ENCODE peak calls at places on chromosomes 12 and 14, in eight cellular contexts. X, P, K, B, M, A, W and N are unnamed samples.
A peak's percentile ranks its signal among the peaks of the same experiment; 100 is the strongest.

GRCh38 chr14:68143341-68143807 is 323.8 kb downstream of the RAD51B start:
- DNase-seq in X (no peak), P (peak; percentile 94), K (peak; percentile 72), B (peak; percentile 89), M (peak; percentile 47), A (no peak), W (peak; percentile 68), N (no peak)

GRCh38 chr12:8590842-8591545 is 21.7 kb downstream of the AICDA start:
- DNase-seq in X (no peak), P (no peak), K (no peak), B (no peak), M (no peak), A (no peak), W (no peak), N (no peak)

GRCh38 chr12:99680276-99680675 is 32.7 kb downstream of the GARIN6 start:
- DNase-seq in X (peak; percentile 33), P (no peak), K (no peak), B (no peak), M (no peak), A (no peak), W (no peak), N (no peak)

GRCh38 chr12:76037130-76038105 is 5.8 kb upstream of the PHLDA1 start:
- DNase-seq in X (no peak), P (no peak), K (peak; percentile 88), B (peak; percentile 45), M (peak; percentile 42), A (no peak), W (no peak), N (no peak)

GRCh38 chr12:93773122-93773871 is 96.1 kb downstream of the CRADD start:
- DNase-seq in X (no peak), P (no peak), K (no peak), B (no peak), M (no peak), A (no peak), W (no peak), N (no peak)

GRCh38 chr14:58072288-58073071 is 79.5 kb downstream of the ARMH4 start:
- DNase-seq in X (no peak), P (no peak), K (peak; percentile 72), B (peak; percentile 49), M (peak; percentile 35), A (peak; percentile 68), W (no peak), N (no peak)

GRCh38 chr14:106489112-106489881 is 962.9 kb downstream of the TMEM121 start:
- DNase-seq in X (no peak), P (peak; percentile 84), K (no peak), B (no peak), M (no peak), A (no peak), W (no peak), N (no peak)

GRCh38 chr12:51333536-51333935 is 9.6 kb upstream of the BIN2 start:
- DNase-seq in X (no peak), P (no peak), K (no peak), B (no peak), M (no peak), A (no peak), W (no peak), N (no peak)

GRCh38 chr14:101781240-101782061 is 19.9 kb downstream of the PPP2R5C start:
- DNase-seq in X (peak; percentile 83), P (peak; percentile 80), K (no peak), B (no peak), M (no peak), A (no peak), W (peak; percentile 56), N (no peak)

DNA sequence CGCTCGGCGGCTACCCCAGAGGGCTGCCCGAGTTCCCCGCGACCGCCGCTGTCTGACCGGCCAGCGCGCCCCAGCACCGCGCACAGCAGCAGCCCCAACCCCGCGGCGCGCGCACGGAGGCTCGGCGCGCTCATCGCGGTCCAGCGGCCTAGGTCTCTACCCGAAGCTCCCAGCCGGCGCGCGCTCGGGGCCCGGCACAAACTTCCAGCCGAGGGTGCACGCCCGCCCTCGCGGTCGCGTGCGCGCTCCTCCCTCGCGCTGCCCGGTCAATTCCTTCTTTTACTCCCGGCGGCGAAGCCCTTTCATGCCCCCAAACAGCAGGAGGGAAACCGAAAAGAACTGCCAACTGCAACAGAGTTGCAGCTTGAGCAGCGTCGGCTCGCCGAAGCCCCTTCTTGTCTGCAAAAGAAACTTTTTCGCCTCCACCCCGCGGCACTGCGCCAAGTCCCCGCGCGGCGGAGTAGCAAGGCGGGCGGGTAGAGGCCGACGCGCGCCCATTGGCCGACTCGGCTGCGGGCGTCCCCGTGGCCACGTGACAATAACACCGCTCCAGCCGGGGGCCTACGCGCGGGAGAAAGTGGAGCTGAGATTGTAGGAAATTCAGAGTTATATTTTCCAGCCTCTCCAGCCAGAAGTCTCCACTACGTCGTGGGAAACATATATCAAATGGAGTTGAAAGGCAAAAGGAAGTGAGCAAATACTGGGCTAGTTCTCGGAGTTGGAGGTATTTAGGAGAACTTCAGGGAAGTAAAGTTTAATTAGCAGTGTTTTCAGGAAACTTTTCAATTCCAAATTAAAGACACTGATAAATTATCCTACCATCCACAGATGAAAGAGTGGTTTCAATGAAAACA is at the start of gene LRIG3:
- DNase-seq in X (peak; percentile 90), P (peak; percentile 96), K (peak; percentile 90), B (peak; percentile 92), M (peak; percentile 86), A (peak; percentile 85), W (peak; percentile 92), N (peak; percentile 89)
- TF ChIP-seq CTCF in X (no peak), P (peak; percentile 13), K (no peak), B (peak; percentile 19), M (no peak), A (peak; percentile 39), W (no peak), N (no peak)

DNA sequence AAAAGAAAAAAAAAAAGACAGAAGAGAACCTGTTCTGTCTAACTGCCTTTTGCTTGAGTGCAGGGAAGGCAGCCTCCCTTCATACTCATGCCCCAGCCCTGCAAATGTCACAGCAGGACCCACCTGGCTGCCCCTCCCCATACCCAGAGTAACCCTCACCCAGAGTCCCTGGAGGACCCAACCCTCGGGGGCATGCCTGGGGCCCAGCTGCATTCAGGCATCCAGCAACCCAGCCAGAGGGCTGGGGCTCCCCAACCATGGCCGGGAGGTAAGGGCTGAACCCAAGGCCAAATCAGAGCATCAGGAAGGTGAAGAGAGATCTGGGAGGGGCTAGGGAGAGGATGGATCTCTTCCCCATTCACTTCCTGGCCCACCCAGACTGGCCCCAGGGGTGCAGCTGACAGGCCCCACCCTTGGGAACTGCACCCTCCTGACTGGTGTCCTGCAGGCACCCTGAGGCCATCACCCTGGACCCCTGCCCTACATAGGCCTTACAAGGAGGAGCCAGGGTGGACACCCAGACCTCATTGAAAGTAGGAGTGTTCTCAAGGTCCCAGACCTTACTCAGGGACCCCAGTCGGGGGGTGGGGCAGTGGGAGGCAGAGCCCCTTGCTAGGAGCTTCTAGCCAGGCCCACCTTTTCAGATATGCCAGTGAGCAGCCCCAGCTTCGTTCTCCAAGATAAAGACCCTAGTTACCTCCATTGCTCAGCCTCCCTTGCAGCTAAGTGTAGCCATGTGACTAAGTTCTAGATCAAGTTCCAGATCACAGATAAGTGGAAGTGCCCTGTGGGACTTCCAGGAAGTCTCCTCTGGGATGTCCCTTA is 871 bp upstream of the PLD4 start:
- DNase-seq in X (no peak), P (no peak), K (no peak), B (no peak), M (no peak), A (no peak), W (no peak), N (no peak)
- H3K4me1 ChIP-seq in X (peaks cover 8% of the 10 kb centered on the region), P (peaks cover 4% of the 10 kb centered on the region), K (no peaks in the 10 kb centered on the region), B (no peaks in the 10 kb centered on the region), M (no peaks in the 10 kb centered on the region), A (no peaks in the 10 kb centered on the region), W (no peaks in the 10 kb centered on the region), N (no peaks in the 10 kb centered on the region)

GRCh38 chr12:53793221-53793620 is 41.4 kb upstream of the CISTR start:
- DNase-seq in X (no peak), P (no peak), K (no peak), B (no peak), M (no peak), A (no peak), W (no peak), N (no peak)

GRCh38 chr12:53788892-53789291 is 37.1 kb upstream of the CISTR start:
- DNase-seq in X (no peak), P (no peak), K (no peak), B (no peak), M (no peak), A (no peak), W (no peak), N (no peak)

GRCh38 chr12:53789570-53789969 is 37.8 kb upstream of the CISTR start:
- DNase-seq in X (no peak), P (no peak), K (no peak), B (no peak), M (no peak), A (no peak), W (no peak), N (no peak)

GRCh38 chr12:53795927-53796326 is 44.1 kb upstream of the CISTR start:
- DNase-seq in X (no peak), P (no peak), K (no peak), B (no peak), M (no peak), A (no peak), W (no peak), N (no peak)

GRCh38 chr12:53791735-53792326 is 40.1 kb upstream of the CISTR start:
- DNase-seq in X (no peak), P (no peak), K (peak; percentile 42), B (no peak), M (no peak), A (peak; percentile 80), W (no peak), N (no peak)
- TF ChIP-seq CTCF in X (no peak), P (no peak), K (peak; percentile 54), B (peak; percentile 29), M (no peak), A (peak; percentile 81), W (no peak), N (peak; percentile 44)

GRCh38 chr12:96215933-96216273 is 21.7 kb downstream of the ELK3 start:
- DNase-seq in X (no peak), P (no peak), K (no peak), B (no peak), M (no peak), A (no peak), W (no peak), N (no peak)
- H3K4me1 ChIP-seq in X (peaks cover 58% of the 10 kb centered on the region), P (peaks cover 67% of the 10 kb centered on the region), K (peaks cover 56% of the 10 kb centered on the region), B (no peaks in the 10 kb centered on the region), M (no peaks in the 10 kb centered on the region), A (peaks cover under 1% of the 10 kb centered on the region), W (peaks cover 7% of the 10 kb centered on the region), N (peaks cover 59% of the 10 kb centered on the region)

DNA sequence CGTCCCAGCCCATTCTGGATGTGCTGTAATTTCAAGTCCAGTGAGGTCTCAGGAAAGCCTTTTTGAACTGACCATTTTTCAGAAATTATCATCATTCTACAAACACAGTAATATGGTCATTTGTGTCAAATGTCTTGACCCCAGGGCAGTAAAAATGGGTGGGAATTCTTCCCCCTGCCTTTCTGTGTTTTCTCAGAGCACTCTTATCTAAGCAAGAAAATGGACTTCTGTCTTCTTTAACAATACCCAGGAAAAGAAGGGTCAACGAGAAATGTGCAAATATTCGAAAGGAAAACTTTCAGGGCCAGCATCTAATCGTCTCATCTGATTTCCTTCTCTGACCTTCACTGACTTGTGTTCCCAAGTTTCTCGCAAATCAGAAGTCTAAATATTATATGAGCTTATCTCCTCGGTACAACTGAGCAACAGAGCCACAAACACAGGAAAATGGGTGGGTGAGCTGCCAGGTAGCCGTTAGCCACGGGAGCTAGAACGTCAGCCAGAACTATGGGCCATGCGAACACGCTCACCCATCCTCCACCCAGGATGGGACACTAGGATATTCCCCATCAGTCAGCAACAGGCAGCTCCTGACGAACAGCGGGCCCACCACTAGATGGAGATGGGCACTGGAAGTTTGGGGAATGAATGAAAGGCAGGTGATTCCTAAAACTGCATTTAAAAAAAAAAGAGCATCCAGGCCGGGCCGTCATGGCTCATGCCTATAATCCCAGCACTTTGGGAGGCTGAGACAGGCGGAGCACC is 57.1 kb downstream of the VWF start:
- DNase-seq in X (no peak), P (no peak), K (peak; percentile 69), B (peak; percentile 58), M (no peak), A (peak; percentile 86), W (no peak), N (no peak)
- TF ChIP-seq CTCF in X (peak; percentile 12), P (peak; percentile 43), K (peak; percentile 53), B (peak; percentile 48), M (no peak), A (peak; percentile 76), W (no peak), N (peak; percentile 40)